ENCODE peak calls at places on chromosome 7, in seven cellular contexts. M, J, V, G, N, B and X are unnamed samples.

GRCh38 chr7:134500982-134501381 is 26.4 kb upstream of the AKR1B10 start:
- DNase-seq in M (no peak), J (no peak), V (no peak), G (no peak), N (no peak), B (no peak), X (no peak)

GRCh38 chr7:107939472-107940145 is 48.6 kb downstream of the DLD start:
- DNase-seq in M (no peak), J (no peak), V (no peak), G (peak; percentile 79), N (peak; percentile 27), B (peak; percentile 44), X (no peak)

GRCh38 chr7:3688842-3689241 is 387.8 kb downstream of the SDK1 start:
- DNase-seq in M (no peak), J (no peak), V (no peak), G (no peak), N (no peak), B (no peak), X (no peak)

GRCh38 chr7:156668130-156668741 is 27.7 kb downstream of the RNF32 start:
- DNase-seq in M (no peak), J (no peak), V (no peak), G (no peak), N (peak; percentile 73), B (no peak), X (peak; percentile 63)

GRCh38 chr7:130386876-130387275 is 6.6 kb downstream of the CPA1 start:
- DNase-seq in M (no peak), J (no peak), V (no peak), G (no peak), N (no peak), B (no peak), X (no peak)

GRCh38 chr7:46494441-46494840 is 573.4 kb upstream of the IGFBP3 start:
- DNase-seq in M (no peak), J (no peak), V (no peak), G (no peak), N (no peak), B (no peak), X (no peak)

GRCh38 chr7:120733143-120733542 is 124.8 kb downstream of the TSPAN12 start:
- DNase-seq in M (no peak), J (no peak), V (no peak), G (peak; percentile 92), N (peak; percentile 62), B (no peak), X (no peak)

GRCh38 chr7:101739757-101740398 is 77.5 kb upstream of the CUX1 start:
- DNase-seq in M (no peak), J (peak; percentile 74), V (no peak), G (no peak), N (peak; percentile 52), B (no peak), X (no peak)

GRCh38 chr7:953547-954327 is 743 bp downstream of the ADAP1 start:
- DNase-seq in M (peak; percentile 87), J (no peak), V (no peak), G (peak; percentile 19), N (peak; percentile 19), B (no peak), X (peak; percentile 92)

GRCh38 chr7:69739182-69739581 is 140.9 kb downstream of the AUTS2 start:
- DNase-seq in M (no peak), J (no peak), V (no peak), G (no peak), N (peak; percentile 75), B (no peak), X (no peak)

GRCh38 chr7:155560196-155560595 is 13.8 kb upstream of the CNPY1 start:
- DNase-seq in M (no peak), J (no peak), V (no peak), G (no peak), N (no peak), B (no peak), X (peak; percentile 33)

GRCh38 chr7:118169146-118169545 is 14.8 kb upstream of the LSM8 start:
- DNase-seq in M (no peak), J (no peak), V (no peak), G (no peak), N (peak; percentile 29), B (no peak), X (no peak)

GRCh38 chr7:109476409-109476808 is 906.7 kb downstream of the DNAJB9 start:
- DNase-seq in M (no peak), J (no peak), V (no peak), G (no peak), N (no peak), B (no peak), X (no peak)

GRCh38 chr7:35760082-35760770 is 40.6 kb upstream of the SEPTIN7 start:
- DNase-seq in M (no peak), J (no peak), V (no peak), G (no peak), N (no peak), B (no peak), X (no peak)

GRCh38 chr7:70435634-70436033 is 696.3 kb upstream of the GALNT17 start:
- DNase-seq in M (no peak), J (no peak), V (no peak), G (no peak), N (no peak), B (no peak), X (no peak)

GRCh38 chr7:16603633-16604032 is 41.9 kb downstream of the ANKMY2 start:
- DNase-seq in M (no peak), J (no peak), V (no peak), G (no peak), N (peak; percentile 40), B (no peak), X (no peak)

GRCh38 chr7:111438369-111439289 is 123.7 kb downstream of the IMMP2L start:
- DNase-seq in M (no peak), J (no peak), V (no peak), G (peak; percentile 60), N (peak; percentile 74), B (no peak), X (no peak)

GRCh38 chr7:150631084-150631824 is 931 bp downstream of the GIMAP6 start:
- DNase-seq in M (no peak), J (no peak), V (no peak), G (no peak), N (no peak), B (no peak), X (peak; percentile 85)

GRCh38 chr7:102916426-102916825 is 3.6 kb downstream of the LRRC17 start:
- DNase-seq in M (no peak), J (no peak), V (no peak), G (peak; percentile 88), N (peak; percentile 73), B (no peak), X (no peak)

GRCh38 chr7:104179178-104179577 is 28.6 kb downstream of the ORC5 start:
- DNase-seq in M (no peak), J (no peak), V (no peak), G (peak; percentile 2), N (no peak), B (no peak), X (no peak)

GRCh38 chr7:46566375-46566774 is 645.3 kb upstream of the IGFBP3 start:
- DNase-seq in M (no peak), J (no peak), V (no peak), G (no peak), N (no peak), B (no peak), X (no peak)

GRCh38 chr7:155603190-155603857 is 41.1 kb upstream of the RBM33 start:
- DNase-seq in M (no peak), J (no peak), V (no peak), G (no peak), N (no peak), B (no peak), X (peak; percentile 58)

GRCh38 chr7:107563072-107563760 is 504 bp downstream of the COG5 start:
- DNase-seq in M (no peak), J (no peak), V (no peak), G (no peak), N (peak; percentile 21), B (peak; percentile 33), X (no peak)

DNA sequence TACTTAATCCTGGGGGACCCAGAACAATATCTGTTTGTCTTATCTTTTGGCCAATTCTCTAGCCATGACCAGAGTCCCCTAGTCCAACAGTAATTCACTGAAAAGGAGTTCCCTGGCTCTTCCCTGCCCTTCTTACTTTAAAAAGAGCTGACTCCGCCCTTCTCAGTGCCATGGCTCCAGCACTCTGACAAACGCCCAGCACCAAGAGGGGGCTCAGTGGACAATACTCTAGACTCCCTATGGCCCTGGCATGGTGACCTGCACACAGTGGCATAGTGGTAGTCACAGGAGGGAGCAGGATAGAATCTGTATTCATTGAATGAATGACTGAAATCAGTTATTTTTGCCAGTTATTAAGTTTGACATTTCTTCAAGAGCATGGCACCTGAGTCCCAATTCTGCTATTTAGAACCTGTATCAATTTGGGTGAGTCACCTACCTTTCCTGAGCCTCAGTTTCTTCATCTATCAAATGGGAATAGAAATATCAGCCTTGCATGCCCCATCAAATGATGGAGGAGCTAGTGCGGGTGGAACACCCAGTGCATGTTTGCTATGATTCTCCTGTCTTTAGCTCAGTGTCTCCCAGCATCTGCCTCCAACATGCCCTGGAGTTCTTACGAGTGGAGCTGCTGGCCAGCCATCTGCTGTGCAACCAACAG is 69.4 kb downstream of the CLEC2L start:
- DNase-seq in M (no peak), J (no peak), V (no peak), G (no peak), N (no peak), B (no peak), X (no peak)
- H3K36me3 ChIP-seq in M (peaks cover 78% of the 10 kb centered on the region), J (no peaks in the 10 kb centered on the region), V (peaks cover 35% of the 10 kb centered on the region), G (peaks cover 17% of the 10 kb centered on the region), N (peaks cover 29% of the 10 kb centered on the region), B (no peaks in the 10 kb centered on the region), X (peaks cover 100% of the 10 kb centered on the region)

GRCh38 chr7:44056681-44057080 is 8.7 kb downstream of the PGAM2 start:
- DNase-seq in M (peak; percentile 48), J (no peak), V (no peak), G (no peak), N (no peak), B (no peak), X (peak; percentile 68)
- H3K36me3 ChIP-seq in M (peaks cover 99% of the 10 kb centered on the region), J (no peaks in the 10 kb centered on the region), V (peaks cover 74% of the 10 kb centered on the region), G (peaks cover 38% of the 10 kb centered on the region), N (peaks cover 41% of the 10 kb centered on the region), B (peaks cover 12% of the 10 kb centered on the region), X (peaks cover 100% of the 10 kb centered on the region)

DNA sequence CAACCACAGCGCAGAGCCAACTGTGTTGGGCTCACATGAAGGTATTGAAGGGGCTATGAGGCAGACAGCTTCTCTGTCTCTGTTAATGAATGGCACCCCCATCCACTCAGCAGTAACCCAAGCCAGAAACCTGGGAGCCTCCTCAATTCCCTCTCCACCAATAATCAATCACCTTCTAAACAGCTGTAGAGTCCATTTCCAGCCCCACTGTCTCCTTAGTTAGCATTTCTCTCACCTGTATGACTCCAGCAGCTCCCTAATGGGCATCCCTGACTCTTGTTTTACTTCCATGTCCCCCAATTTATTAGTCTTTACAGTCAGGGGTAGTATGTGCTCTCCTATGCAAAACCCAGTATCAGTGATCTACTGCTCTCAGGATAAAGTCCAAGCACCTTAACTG is 6.9 kb downstream of the SRI start:
- DNase-seq in M (no peak), J (no peak), V (no peak), G (no peak), N (no peak), B (no peak), X (no peak)
- H3K36me3 ChIP-seq in M (peaks cover 89% of the 10 kb centered on the region), J (no peaks in the 10 kb centered on the region), V (peaks cover 15% of the 10 kb centered on the region), G (peaks cover 4% of the 10 kb centered on the region), N (peaks cover 19% of the 10 kb centered on the region), B (peaks cover 3% of the 10 kb centered on the region), X (peaks cover 95% of the 10 kb centered on the region)

GRCh38 chr7:30057741-30058140 is 29.5 kb downstream of the PLEKHA8 start:
- DNase-seq in M (no peak), J (no peak), V (no peak), G (no peak), N (no peak), B (no peak), X (no peak)
- H3K36me3 ChIP-seq in M (peaks cover 19% of the 10 kb centered on the region), J (no peaks in the 10 kb centered on the region), V (peaks cover 9% of the 10 kb centered on the region), G (peaks cover 5% of the 10 kb centered on the region), N (peaks cover 4% of the 10 kb centered on the region), B (peaks cover 3% of the 10 kb centered on the region), X (peaks cover 66% of the 10 kb centered on the region)